ENCODE peak calls at places on chromosomes 2 and 18, in seven cellular contexts. G, N, M, X, P, R and K are unnamed samples.

GRCh38 chr2:117514391-117514790 is 300.1 kb upstream of the DDX18 start:
- DNase-seq in X (no peak), P (peak; percentile 19), G (no peak), N (no peak), M (no peak), R (no peak), K (no peak)

GRCh38 chr18:46622999-46623398 is 34.0 kb downstream of the LOXHD1 start:
- DNase-seq in M (no peak), R (no peak), P (peak; percentile 77), X (peak; percentile 2), N (no peak), G (no peak), K (no peak)

GRCh38 chr18:3213231-3214059 is 6.3 kb downstream of the MYOM1 start:
- DNase-seq in X (no peak), M (no peak), P (no peak), R (no peak), N (no peak), G (no peak), K (no peak)

GRCh38 chr2:108963057-108963456 is 26.0 kb downstream of the EDAR start:
- DNase-seq in G (no peak), R (no peak), N (no peak), P (no peak), M (no peak), X (no peak), K (no peak)

GRCh38 chr2:193743089-193743488 is 1548.4 kb upstream of the TMEFF2 start:
- DNase-seq in R (no peak), M (no peak), X (no peak), P (no peak), N (no peak), G (no peak), K (no peak)

GRCh38 chr2:219475697-219476604 is 22.7 kb upstream of the GMPPA start:
- DNase-seq in P (peak; percentile 98), M (peak; percentile 75), G (peak; percentile 80), X (no peak), R (no peak), N (peak; percentile 86), K (peak; percentile 52)

GRCh38 chr2:196290149-196290548 is 118.8 kb upstream of the STK17B start:
- DNase-seq in P (no peak), N (no peak), X (no peak), M (no peak), G (no peak), R (no peak), K (no peak)

GRCh38 chr18:3966985-3967856 is 487.9 kb downstream of the DLGAP1 start:
- DNase-seq in R (no peak), N (no peak), G (no peak), P (no peak), M (no peak), X (no peak), K (no peak)

GRCh38 chr2:10561636-10562035 is 113.5 kb upstream of the ODC1 start:
- DNase-seq in X (no peak), N (no peak), P (no peak), G (no peak), M (no peak), R (no peak), K (no peak)

GRCh38 chr2:201858781-201859180 is 52.4 kb downstream of the CDK15 start:
- DNase-seq in R (no peak), G (peak; percentile 57), X (no peak), N (peak; percentile 68), M (no peak), P (peak; percentile 64), K (no peak)

GRCh38 chr2:43133708-43134570 is 92.5 kb downstream of the ZFP36L2 start:
- DNase-seq in R (no peak), X (no peak), M (peak; percentile 80), P (peak; percentile 78), N (peak; percentile 27), G (no peak), K (no peak)

GRCh38 chr2:60560734-60561649 is 7.5 kb upstream of the BCL11A start:
- DNase-seq in N (no peak), G (no peak), P (no peak), M (no peak), R (no peak), X (no peak), K (no peak)

GRCh38 chr2:85309699-85310321 is 18.0 kb downstream of the TGOLN2 start:
- DNase-seq in M (no peak), N (peak; percentile 57), R (no peak), P (no peak), G (no peak), X (no peak), K (no peak)

GRCh38 chr18:41532344-41533086 is 422.5 kb upstream of the PIK3C3 start:
- DNase-seq in N (no peak), P (no peak), X (no peak), M (no peak), G (no peak), R (no peak), K (no peak)

GRCh38 chr2:23213196-23213595 is 171.8 kb upstream of the KLHL29 start:
- DNase-seq in G (no peak), M (no peak), R (no peak), X (no peak), N (no peak), P (no peak), K (no peak)

DNA sequence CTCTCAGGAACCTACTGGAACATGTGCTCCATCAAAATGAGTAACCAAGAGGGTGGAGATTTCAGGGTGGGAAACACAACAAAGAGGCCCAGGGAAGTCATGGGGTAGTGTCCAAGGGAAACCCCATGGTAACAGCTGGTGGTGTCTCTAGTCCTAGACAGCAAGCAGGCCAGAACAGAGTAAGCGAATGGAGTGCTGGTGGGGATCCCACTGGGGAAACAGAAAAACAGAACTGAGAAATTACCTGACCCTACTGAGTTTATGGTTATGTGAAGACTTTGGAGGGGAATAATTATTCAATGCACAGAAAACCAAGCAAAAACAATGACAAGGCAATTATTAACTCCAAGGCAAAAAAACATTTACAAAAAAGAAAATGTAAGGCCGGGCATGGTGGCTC is 16.9 kb downstream of the ERCC3 start:
- DNase-seq in N (no peak), X (peak; percentile 39), G (no peak), R (no peak), M (no peak), P (no peak), K (no peak)
- H3K36me3 ChIP-seq in N (no peaks in the 10 kb centered on the region), X (peaks cover 18% of the 10 kb centered on the region), G (peaks cover 97% of the 10 kb centered on the region), R (peaks cover 29% of the 10 kb centered on the region), M (peaks cover 96% of the 10 kb centered on the region), P (peaks cover 55% of the 10 kb centered on the region), K (peaks cover 24% of the 10 kb centered on the region)

GRCh38 chr2:181907635-181908034 is 16.1 kb downstream of the ITPRID2 start:
- DNase-seq in R (no peak), G (no peak), N (no peak), M (no peak), P (no peak), X (no peak), K (no peak)

GRCh38 chr2:181911830-181912229 is 20.3 kb downstream of the ITPRID2 start:
- DNase-seq in R (no peak), P (no peak), N (no peak), G (no peak), X (no peak), M (no peak), K (no peak)

GRCh38 chr2:181907005-181907549 is 15.5 kb downstream of the ITPRID2 start:
- DNase-seq in N (no peak), M (no peak), X (no peak), P (no peak), G (no peak), R (no peak), K (no peak)

GRCh38 chr2:181915096-181915495 is 23.6 kb downstream of the ITPRID2 start:
- DNase-seq in P (no peak), R (no peak), M (no peak), G (no peak), X (no peak), N (no peak), K (no peak)

DNA sequence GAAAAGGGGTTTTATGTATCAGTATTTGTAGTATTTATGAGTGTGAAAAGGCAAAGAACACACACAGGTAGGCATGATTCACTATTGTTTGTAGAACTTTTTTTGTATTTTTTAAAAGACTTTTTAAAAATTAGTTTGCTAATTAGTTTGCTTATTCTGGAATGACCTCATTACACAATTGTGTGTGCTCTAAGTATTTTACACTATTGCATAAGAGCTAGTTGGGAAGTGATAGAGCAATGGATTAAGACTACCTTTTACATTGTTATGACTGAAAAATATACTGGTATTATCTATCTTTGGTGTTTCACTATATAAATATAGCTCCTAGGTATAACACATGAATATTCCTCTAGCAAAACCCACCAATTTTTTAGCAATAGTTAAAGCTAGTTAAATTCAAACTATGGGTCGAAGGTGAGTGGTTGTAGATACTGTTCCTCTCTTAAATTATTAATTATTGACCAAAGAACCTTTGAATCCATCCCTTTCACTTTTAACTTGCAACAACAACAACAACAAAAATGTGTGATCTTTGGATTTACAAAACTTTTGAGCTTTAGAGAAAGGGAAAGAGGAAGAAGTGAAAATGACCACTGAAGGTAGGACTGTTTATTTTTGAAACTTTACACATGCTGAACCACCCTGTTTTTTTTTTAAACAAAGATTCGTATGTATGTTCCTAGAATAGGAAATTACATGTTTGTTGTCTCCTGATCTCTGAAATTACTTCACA is 18.7 kb downstream of the ITPRID2 start:
- DNase-seq in M (no peak), G (no peak), R (no peak), X (no peak), N (no peak), P (no peak), K (no peak)
- H3K36me3 ChIP-seq in M (peaks cover 58% of the 10 kb centered on the region), G (peaks cover 65% of the 10 kb centered on the region), R (peaks cover 94% of the 10 kb centered on the region), X (peaks cover 1% of the 10 kb centered on the region), N (no peaks in the 10 kb centered on the region), P (peaks cover 55% of the 10 kb centered on the region), K (peaks cover 2% of the 10 kb centered on the region)

GRCh38 chr2:127941461-127941860 is 55.7 kb upstream of the AMMECR1L start:
- DNase-seq in M (no peak), N (no peak), X (no peak), R (no peak), P (no peak), G (no peak), K (no peak)

GRCh38 chr2:127945281-127945680 is 59.5 kb upstream of the AMMECR1L start:
- DNase-seq in P (no peak), N (no peak), R (no peak), M (no peak), G (no peak), X (no peak), K (no peak)

GRCh38 chr2:127940641-127941040 is 54.9 kb upstream of the AMMECR1L start:
- DNase-seq in P (peak; percentile 23), R (no peak), G (no peak), N (no peak), M (no peak), X (no peak), K (no peak)

GRCh38 chr2:127943186-127943585 is 57.4 kb upstream of the AMMECR1L start:
- DNase-seq in P (no peak), R (no peak), N (no peak), X (no peak), G (no peak), M (no peak), K (no peak)

DNA sequence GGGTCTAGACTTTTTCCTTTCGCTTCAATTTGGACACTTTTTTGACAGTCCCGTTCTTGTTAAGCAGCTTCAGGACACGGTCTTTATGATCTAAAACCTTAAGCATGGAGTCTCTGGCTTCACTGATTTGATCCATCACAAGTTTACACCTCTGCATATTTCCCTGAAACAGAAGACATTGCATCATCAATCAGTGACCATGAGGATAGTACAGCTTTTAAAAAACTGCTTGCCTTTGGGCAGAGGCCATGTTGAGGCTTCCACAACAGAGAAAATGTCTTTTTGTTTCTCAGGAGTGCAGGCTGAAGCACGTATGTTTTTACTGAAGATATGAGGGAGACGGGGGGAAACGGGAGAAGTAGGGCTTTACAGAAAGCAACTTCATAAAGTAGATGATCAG is 56.2 kb upstream of the AMMECR1L start:
- DNase-seq in M (no peak), G (no peak), X (no peak), R (no peak), P (no peak), N (no peak), K (no peak)
- H3K36me3 ChIP-seq in M (peaks cover 65% of the 10 kb centered on the region), G (peaks cover 65% of the 10 kb centered on the region), X (peaks cover 1% of the 10 kb centered on the region), R (peaks cover 13% of the 10 kb centered on the region), P (peaks cover 40% of the 10 kb centered on the region), N (no peaks in the 10 kb centered on the region), K (peaks cover 14% of the 10 kb centered on the region)

GRCh38 chr2:206144383-206144782 is 14.9 kb downstream of the NDUFS1 start:
- DNase-seq in R (no peak), N (no peak), M (no peak), P (no peak), G (no peak), X (no peak), K (no peak)
- H3K36me3 ChIP-seq in R (peaks cover 27% of the 10 kb centered on the region), N (no peaks in the 10 kb centered on the region), M (peaks cover 100% of the 10 kb centered on the region), P (peaks cover 83% of the 10 kb centered on the region), G (peaks cover 100% of the 10 kb centered on the region), X (peaks cover 2% of the 10 kb centered on the region), K (peaks cover 99% of the 10 kb centered on the region)